ENCODE peak calls at places on chromosomes 6 and 20, in four cellular contexts. D is kidney epithelial cell, Q is AG10803, Y is cardiac fibroblast. R is an unnamed sample.

GRCh38 chr6:11196511-11197174 is 35.8 kb downstream of the NEDD9 start:
- DNase-seq in Y (peak; percentile 66), Q (peak; percentile 95), D (no peak), R (no peak)

GRCh38 chr20:50404419-50405234 is 105.6 kb upstream of the PTPN1 start:
- DNase-seq in Q (no peak), D (no peak), Y (no peak), R (no peak)

GRCh38 chr20:39038495-39038894 is 76.4 kb downstream of the DHX35 start:
- DNase-seq in D (no peak), Y (no peak), Q (no peak), R (no peak)

GRCh38 chr6:159608961-159609673 is 83.9 kb downstream of the SOD2 start:
- DNase-seq in Y (peak; percentile 48), Q (peak; percentile 43), D (no peak), R (peak; percentile 56)

GRCh38 chr6:46848684-46849360 is 55.6 kb downstream of the MEP1A start:
- DNase-seq in Q (peak; percentile 62), Y (peak; percentile 80), D (peak; percentile 32), R (peak; percentile 49)

GRCh38 chr6:111813247-111814162 is 59.7 kb downstream of the FYN start:
- DNase-seq in Y (peak; percentile 41), D (no peak), Q (peak; percentile 80), R (peak; percentile 50)

GRCh38 chr6:107196143-107196542 is 80.8 kb upstream of the BEND3 start:
- DNase-seq in Q (no peak), D (no peak), Y (no peak), R (no peak)

GRCh38 chr20:38789503-38790209 is 15.8 kb upstream of the PPP1R16B start:
- DNase-seq in Y (peak; percentile 79), D (no peak), Q (peak; percentile 40), R (peak; percentile 70)

GRCh38 chr6:43708857-43709653 is 21.5 kb upstream of the MRPS18A start:
- DNase-seq in Q (peak; percentile 81), Y (peak; percentile 88), D (peak; percentile 21), R (peak; percentile 84)

GRCh38 chr6:1618305-1619105 is 8.8 kb downstream of the FOXC1 start:
- DNase-seq in Y (no peak), D (no peak), Q (no peak), R (no peak)

GRCh38 chr6:142844065-142844755 is 100.8 kb downstream of the HIVEP2 start:
- DNase-seq in Y (peak; percentile 71), D (no peak), Q (peak; percentile 61), R (no peak)

DNA sequence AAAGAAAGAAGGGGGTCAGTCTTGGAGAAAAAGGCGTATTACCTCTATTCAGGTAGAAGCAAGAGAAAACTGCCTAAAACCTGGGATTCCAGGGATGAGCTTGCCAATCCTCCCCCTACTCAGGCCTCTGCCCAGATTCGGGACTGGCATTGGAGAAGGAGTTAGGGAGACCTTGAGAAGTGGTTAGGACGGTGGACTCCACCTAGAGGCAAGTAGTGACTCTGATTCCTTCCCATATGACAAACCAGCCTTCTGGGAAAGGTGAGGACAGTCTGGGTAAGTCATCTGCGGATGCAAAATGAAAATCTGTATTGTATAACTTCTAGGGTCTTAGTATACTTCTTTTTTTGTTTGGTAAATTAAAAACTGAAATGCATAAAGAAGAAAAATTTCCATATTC is 43.8 kb downstream of the SLX4IP start:
- DNase-seq in Q (no peak), Y (no peak), D (no peak), R (no peak)
- TF ChIP-seq CTCF in Q (no peak), Y (no peak), D (no peak), R (no peak)

DNA sequence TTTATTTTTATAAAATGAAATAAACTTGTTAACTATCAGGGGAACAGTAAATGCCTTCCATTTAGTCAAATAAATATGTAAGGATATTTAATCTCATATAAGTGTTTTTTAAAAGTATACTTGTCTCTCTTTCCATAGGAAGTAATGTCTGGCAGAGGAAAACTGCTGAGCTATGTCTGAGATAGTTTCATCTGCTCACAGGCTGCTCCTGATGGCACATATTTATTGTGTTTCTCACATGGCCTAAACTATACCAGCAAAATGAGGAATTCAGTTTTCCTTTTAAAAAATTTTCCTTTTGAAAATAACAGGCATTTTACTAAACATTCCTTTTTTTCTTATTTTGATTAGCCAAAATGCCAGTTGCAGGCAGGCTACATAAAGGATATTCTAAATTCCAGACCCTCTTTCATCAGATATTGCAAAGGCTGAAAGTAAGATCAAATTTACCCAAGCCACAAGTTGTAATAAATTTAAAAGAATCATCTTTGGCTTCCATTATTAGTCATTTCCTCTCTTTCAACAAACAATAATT is 60.1 kb upstream of the RNF146 start:
- DNase-seq in Q (peak; percentile 63), Y (peak; percentile 38), D (no peak), R (no peak)
- H3K4me3 ChIP-seq in Q (no peak overlapping the region), Y (no peak overlapping the region), D (no peak overlapping the region), R (no peak overlapping the region)

GRCh38 chr6:14681699-14682487 is 564.0 kb upstream of the JARID2 start:
- DNase-seq in Y (no peak), D (no peak), Q (peak; percentile 23), R (no peak)
- TF ChIP-seq CTCF in Y (no peak), D (no peak), Q (no peak), R (no peak)

GRCh38 chr6:21565431-21565830 is 28.1 kb upstream of the SOX4 start:
- DNase-seq in D (no peak), Y (no peak), Q (no peak), R (no peak)
- H3K4me3 ChIP-seq in D (no peak overlapping the region), Y (no peak overlapping the region), Q (no peak overlapping the region), R (no peak overlapping the region)

GRCh38 chr20:19249515-19249914 is 37.1 kb downstream of the SLC24A3 start:
- DNase-seq in D (no peak), Y (peak; percentile 78), Q (no peak), R (peak; percentile 31)
- TF ChIP-seq CTCF in D (no peak), Y (no peak), Q (no peak), R (no peak)

GRCh38 chr20:2825770-2826169 is 9.6 kb downstream of the TMEM239 start:
- DNase-seq in D (no peak), Y (no peak), Q (no peak), R (no peak)
- H3K4me3 ChIP-seq in D (no peak overlapping the region), Y (no peak overlapping the region), Q (no peak overlapping the region), R (no peak overlapping the region)